ENCODE peak calls at places on chromosomes 16 and 17, in five cellular contexts. One of them, this sample, is unnamed.

GRCh38 chr16:86942469-86943175 is 364.3 kb downstream of the FOXL1 start:
- DNase-seq in GM12891: no peak
- DNase-seq in K562: no peak
- DNase-seq in GM12878: no peak
- DNase-seq in H1: no peak
- DNase-seq in this sample: no peak

GRCh38 chr16:67731071-67731810 is 12.1 kb upstream of the GFOD2 start:
- DNase-seq in GM12891: no peak
- DNase-seq in GM12878: no peak
- DNase-seq in K562: no peak
- DNase-seq in H1: no peak
- DNase-seq in this sample: no peak

GRCh38 chr17:12519956-12520594 is 145.6 kb upstream of the MYOCD start:
- DNase-seq in K562: no peak
- DNase-seq in H1: no peak
- DNase-seq in GM12891: no peak
- DNase-seq in GM12878: no peak
- DNase-seq in this sample: no peak

GRCh38 chr17:48639136-48639535 is 13.0 kb upstream of the HOXB9 start:
- DNase-seq in GM12878: no peak
- DNase-seq in H1: no peak
- DNase-seq in GM12891: no peak
- DNase-seq in K562: peak
- DNase-seq in this sample: no peak

GRCh38 chr17:36978810-36979584 is 30.2 kb downstream of the AATF start:
- DNase-seq in H1: no peak
- DNase-seq in GM12891: no peak
- DNase-seq in GM12878: no peak
- DNase-seq in K562: no peak
- DNase-seq in this sample: no peak

GRCh38 chr16:11319529-11320146 is 25.6 kb upstream of the RMI2 start:
- DNase-seq in H1: no peak
- DNase-seq in GM12891: no peak
- DNase-seq in GM12878: no peak
- DNase-seq in K562: no peak
- DNase-seq in this sample: no peak

GRCh38 chr16:1876468-1876867 is 4.5 kb upstream of the MEIOB start:
- DNase-seq in H1: no peak
- DNase-seq in GM12878: peak
- DNase-seq in K562: no peak
- DNase-seq in GM12891: no peak
- DNase-seq in this sample: no peak

GRCh38 chr16:19329932-19330331 is 44.4 kb downstream of the CLEC19A start:
- DNase-seq in GM12891: no peak
- DNase-seq in GM12878: no peak
- DNase-seq in H1: no peak
- DNase-seq in K562: no peak
- DNase-seq in this sample: no peak

GRCh38 chr17:18141210-18141803 is 32.8 kb downstream of the MYO15A start:
- DNase-seq in GM12891: peak
- DNase-seq in GM12878: no peak
- DNase-seq in H1: peak
- DNase-seq in K562: peak
- DNase-seq in this sample: no peak

GRCh38 chr16:9092282-9092962 is 978 bp downstream of the HAPSTR1 start:
- DNase-seq in GM12891: peak
- DNase-seq in K562: peak
- DNase-seq in H1: peak
- DNase-seq in GM12878: no peak
- DNase-seq in this sample: peak

GRCh38 chr16:11232852-11233726 is 22.9 kb downstream of the SOCS1 start:
- DNase-seq in H1: peak
- DNase-seq in GM12878: no peak
- DNase-seq in GM12891: peak
- DNase-seq in K562: peak
- DNase-seq in this sample: peak

GRCh38 chr17:65205655-65206054 is 68.5 kb downstream of the RGS9 start:
- DNase-seq in GM12891: no peak
- DNase-seq in H1: no peak
- DNase-seq in K562: no peak
- DNase-seq in GM12878: no peak
- DNase-seq in this sample: no peak

GRCh38 chr17:16178836-16179235 is 36.5 kb downstream of the NCOR1 start:
- DNase-seq in K562: no peak
- DNase-seq in H1: no peak
- DNase-seq in GM12878: no peak
- DNase-seq in GM12891: no peak
- DNase-seq in this sample: no peak

GRCh38 chr16:22117666-22118065 is 25.3 kb downstream of the VWA3A start:
- DNase-seq in GM12878: no peak
- DNase-seq in K562: no peak
- DNase-seq in GM12891: no peak
- DNase-seq in H1: no peak
- DNase-seq in this sample: no peak

DNA sequence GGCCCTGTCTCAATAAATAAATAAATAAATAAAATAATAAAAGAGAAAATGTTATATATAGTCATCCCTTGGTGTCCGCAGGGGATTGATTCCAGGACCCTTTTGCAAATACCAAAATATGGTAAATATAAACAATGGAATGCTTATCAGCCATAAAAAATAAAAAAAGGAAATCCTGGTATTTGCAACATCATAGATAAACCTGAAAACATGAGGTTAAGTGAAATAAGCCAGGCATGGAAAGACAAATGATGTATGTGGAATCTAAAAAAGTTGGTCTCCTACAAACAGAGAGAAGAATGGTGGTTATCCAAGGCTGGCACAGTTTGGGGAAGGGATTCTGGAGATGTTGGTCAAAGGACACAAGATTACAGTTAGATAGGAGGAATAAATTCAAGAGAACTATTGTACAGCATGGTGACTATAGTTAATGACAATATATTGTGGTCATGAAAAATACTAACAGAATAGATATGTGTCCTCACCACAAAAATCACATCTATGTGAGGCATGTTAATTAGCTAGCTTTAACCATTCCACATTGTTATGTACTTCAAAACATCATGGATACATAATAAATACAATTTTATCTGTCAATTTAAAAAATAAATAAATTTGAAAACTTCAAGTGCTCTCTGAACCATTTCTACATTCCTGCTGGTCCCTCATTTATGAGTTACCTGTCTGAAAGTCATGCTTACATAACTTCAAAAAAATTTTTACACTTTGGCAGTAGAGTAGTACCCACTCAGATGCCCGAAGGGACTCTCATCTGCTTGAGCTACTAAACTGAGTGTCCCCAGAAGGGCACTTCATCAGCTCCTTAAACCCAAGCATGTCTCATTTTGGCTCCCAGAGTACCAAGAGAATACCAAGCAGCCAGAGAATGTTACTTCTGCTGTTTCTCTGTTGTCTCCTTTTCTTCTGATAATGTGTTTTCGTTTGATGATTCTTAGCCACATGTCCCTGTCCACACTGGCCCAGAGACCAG is 26.6 kb downstream of the N4BP1 start:
- DNase-seq in GM12891: no peak
- DNase-seq in GM12878: no peak
- DNase-seq in K562: no peak
- DNase-seq in H1: no peak
- DNase-seq in this sample: no peak
- TF ChIP-seq TAF1 in GM12891: no peak
- TF ChIP-seq TAF1 in GM12878: no peak
- TF ChIP-seq TAF1 in K562: no peak
- TF ChIP-seq TAF1 in H1: no peak
- TF ChIP-seq TAF1 in this sample: no peak

DNA sequence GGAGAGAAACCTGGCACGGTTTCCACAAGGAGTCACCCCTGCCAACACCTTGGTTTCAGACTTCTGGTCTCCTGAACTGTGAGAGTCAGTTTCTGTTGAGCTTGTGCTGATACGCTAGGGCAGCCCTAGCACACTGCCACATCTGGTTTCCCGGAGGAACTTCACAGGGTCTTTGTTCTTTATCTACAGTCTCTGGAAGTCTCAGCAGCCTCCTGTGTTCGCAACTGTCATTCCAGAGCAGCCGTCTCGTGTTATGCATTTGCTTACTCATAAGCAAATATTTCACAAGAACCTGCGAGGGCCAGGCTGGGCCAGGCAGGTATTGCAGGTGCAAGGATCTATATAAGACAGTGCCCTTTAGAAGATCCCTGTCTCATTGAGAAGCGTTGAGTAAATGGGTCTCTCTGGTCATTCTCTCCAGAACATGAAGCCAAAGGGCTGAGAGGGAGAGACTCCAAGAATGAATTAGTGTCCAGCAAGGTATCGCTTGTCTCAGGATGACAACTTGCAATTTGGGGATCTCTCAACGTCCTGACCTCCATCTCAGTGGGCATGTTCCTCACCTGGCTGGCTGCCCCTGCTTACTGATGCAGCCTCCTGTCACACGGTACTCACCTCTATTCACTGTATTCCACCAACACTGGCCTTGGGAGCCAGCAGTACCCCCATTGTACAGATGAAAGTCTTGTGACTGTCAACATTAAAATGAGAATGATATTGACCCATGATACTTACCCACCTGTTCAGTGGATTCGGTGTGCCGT is 141.2 kb downstream of the WWOX start:
- DNase-seq in GM12891: no peak
- DNase-seq in K562: no peak
- DNase-seq in GM12878: no peak
- DNase-seq in H1: peak
- DNase-seq in this sample: no peak
- TF ChIP-seq POLR2AphosphoS5 in GM12891: no peak
- TF ChIP-seq POLR2AphosphoS5 in K562: no peak
- TF ChIP-seq POLR2AphosphoS5 in GM12878: no peak
- TF ChIP-seq POLR2AphosphoS5 in H1: no peak
- TF ChIP-seq POLR2AphosphoS5 in this sample: no peak

GRCh38 chr17:46890638-46891037 is 32.3 kb upstream of the GOSR2 start:
- DNase-seq in GM12878: no peak
- DNase-seq in H1: no peak
- DNase-seq in GM12891: no peak
- DNase-seq in K562: no peak
- DNase-seq in this sample: no peak
- TF ChIP-seq TAF1 in GM12878: no peak
- TF ChIP-seq TAF1 in H1: no peak
- TF ChIP-seq TAF1 in GM12891: no peak
- TF ChIP-seq TAF1 in K562: no peak
- TF ChIP-seq TAF1 in this sample: no peak

DNA sequence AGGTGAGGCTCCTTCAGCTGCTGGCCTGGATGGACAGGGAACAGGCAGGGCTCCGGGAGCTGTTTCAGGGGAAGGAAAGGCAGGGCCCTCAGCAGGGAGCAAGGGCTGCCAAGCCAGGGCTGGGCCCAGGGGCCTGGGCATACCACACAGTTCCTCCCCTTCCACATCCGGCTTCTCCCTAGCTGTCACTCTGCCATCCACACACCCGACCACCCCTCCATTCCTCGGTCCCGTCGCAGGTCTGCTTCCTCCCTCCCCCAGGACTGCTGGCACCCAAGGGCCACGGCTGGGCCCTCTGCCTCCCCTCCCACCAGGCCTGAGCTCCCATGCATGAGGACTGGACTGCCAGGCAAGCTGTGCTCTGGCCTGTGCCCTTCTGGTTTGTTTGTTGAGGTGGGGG is 24.0 kb downstream of the CDIP1 start:
- DNase-seq in GM12891: no peak
- DNase-seq in GM12878: no peak
- DNase-seq in H1: no peak
- DNase-seq in K562: no peak
- DNase-seq in this sample: no peak
- TF ChIP-seq POLR2AphosphoS5 in GM12891: no peak
- TF ChIP-seq POLR2AphosphoS5 in GM12878: no peak
- TF ChIP-seq POLR2AphosphoS5 in H1: no peak
- TF ChIP-seq POLR2AphosphoS5 in K562: no peak
- TF ChIP-seq POLR2AphosphoS5 in this sample: no peak

GRCh38 chr17:19345067-19345460 is 17.5 kb downstream of the B9D1 start:
- DNase-seq in H1: no peak
- DNase-seq in K562: no peak
- DNase-seq in GM12878: no peak
- DNase-seq in GM12891: no peak
- DNase-seq in this sample: no peak
- TF ChIP-seq TAF1 in H1: no peak
- TF ChIP-seq TAF1 in K562: no peak
- TF ChIP-seq TAF1 in GM12878: no peak
- TF ChIP-seq TAF1 in GM12891: no peak
- TF ChIP-seq TAF1 in this sample: no peak

GRCh38 chr16:3020247-3020603 is at the start of gene TNFRSF12A:
- DNase-seq in GM12878: no peak
- DNase-seq in GM12891: peak
- DNase-seq in K562: peak
- DNase-seq in H1: peak
- DNase-seq in this sample: peak
- TF ChIP-seq POLR2AphosphoS5 in GM12878: no peak
- TF ChIP-seq POLR2AphosphoS5 in GM12891: no peak
- TF ChIP-seq POLR2AphosphoS5 in K562: peak
- TF ChIP-seq POLR2AphosphoS5 in H1: no peak
- TF ChIP-seq POLR2AphosphoS5 in this sample: no peak

GRCh38 chr17:80184423-80184714 is 14.5 kb downstream of the CARD14 start:
- DNase-seq in H1: no peak
- DNase-seq in K562: no peak
- DNase-seq in GM12891: no peak
- DNase-seq in GM12878: no peak
- DNase-seq in this sample: no peak

GRCh38 chr17:80189611-80190010 is 19.8 kb downstream of the CARD14 start:
- DNase-seq in GM12878: no peak
- DNase-seq in H1: no peak
- DNase-seq in K562: no peak
- DNase-seq in GM12891: no peak
- DNase-seq in this sample: no peak

GRCh38 chr17:80187090-80187489 is 17.3 kb downstream of the CARD14 start:
- DNase-seq in GM12891: no peak
- DNase-seq in GM12878: no peak
- DNase-seq in H1: no peak
- DNase-seq in K562: no peak
- DNase-seq in this sample: no peak

GRCh38 chr17:80185968-80186367 is 16.1 kb downstream of the CARD14 start:
- DNase-seq in GM12891: no peak
- DNase-seq in GM12878: no peak
- DNase-seq in K562: no peak
- DNase-seq in H1: no peak
- DNase-seq in this sample: no peak

GRCh38 chr17:80187493-80187892 is 17.7 kb downstream of the CARD14 start:
- DNase-seq in GM12878: no peak
- DNase-seq in H1: no peak
- DNase-seq in K562: peak
- DNase-seq in GM12891: no peak
- DNase-seq in this sample: no peak
- TF ChIP-seq TAF1 in GM12878: no peak
- TF ChIP-seq TAF1 in H1: no peak
- TF ChIP-seq TAF1 in K562: no peak
- TF ChIP-seq TAF1 in GM12891: no peak
- TF ChIP-seq TAF1 in this sample: no peak

GRCh38 chr16:35176449-35176848 is 1717.0 kb downstream of the TP53TG3F start:
- DNase-seq in GM12891: no peak
- DNase-seq in H1: no peak
- DNase-seq in GM12878: no peak
- DNase-seq in K562: no peak
- DNase-seq in this sample: no peak

GRCh38 chr16:35173295-35173694 is 1713.9 kb downstream of the TP53TG3F start:
- DNase-seq in GM12891: no peak
- DNase-seq in K562: no peak
- DNase-seq in GM12878: no peak
- DNase-seq in H1: no peak
- DNase-seq in this sample: no peak

GRCh38 chr16:35171106-35171505 is 1711.7 kb downstream of the TP53TG3F start:
- DNase-seq in K562: no peak
- DNase-seq in H1: no peak
- DNase-seq in GM12891: no peak
- DNase-seq in GM12878: no peak
- DNase-seq in this sample: no peak

GRCh38 chr16:35170610-35171009 is 1711.2 kb downstream of the TP53TG3F start:
- DNase-seq in GM12891: no peak
- DNase-seq in GM12878: no peak
- DNase-seq in H1: no peak
- DNase-seq in K562: no peak
- DNase-seq in this sample: no peak

GRCh38 chr16:35174006-35174405 is 1714.6 kb downstream of the TP53TG3F start:
- DNase-seq in H1: no peak
- DNase-seq in GM12878: no peak
- DNase-seq in K562: no peak
- DNase-seq in GM12891: no peak
- DNase-seq in this sample: no peak
- TF ChIP-seq POLR2AphosphoS5 in H1: no peak
- TF ChIP-seq POLR2AphosphoS5 in GM12878: no peak
- TF ChIP-seq POLR2AphosphoS5 in K562: no peak
- TF ChIP-seq POLR2AphosphoS5 in GM12891: no peak
- TF ChIP-seq POLR2AphosphoS5 in this sample: no peak

This sample was measured in GM12892.